ENCODE peak calls at places on chromosome 7, in four cellular contexts. E, D, C and N are unnamed samples.

GRCh38 chr7:130065500-130066152 is 4.7 kb upstream of the KLHDC10 start:
- DNase-seq in D (no peak), C (no peak), E (peak; percentile 72), N (no peak)

GRCh38 chr7:71220210-71220695 is 88.3 kb downstream of the GALNT17 start:
- DNase-seq in D (no peak), C (no peak), E (no peak), N (no peak)

GRCh38 chr7:133941496-133941895 is 185.6 kb upstream of the LRGUK start:
- DNase-seq in D (no peak), C (no peak), E (no peak), N (no peak)

GRCh38 chr7:78197447-78197846 is 398.9 kb downstream of the PHTF2 start:
- DNase-seq in E (no peak), C (no peak), D (no peak), N (no peak)

GRCh38 chr7:70723339-70723738 is 408.6 kb upstream of the GALNT17 start:
- DNase-seq in D (no peak), E (no peak), C (no peak), N (no peak)

GRCh38 chr7:26853788-26854393 is 10.5 kb downstream of the SKAP2 start:
- DNase-seq in C (no peak), E (peak; percentile 14), D (no peak), N (no peak)

GRCh38 chr7:3242398-3242972 is 58.6 kb upstream of the SDK1 start:
- DNase-seq in C (no peak), E (no peak), D (no peak), N (no peak)

GRCh38 chr7:116227678-116228239 is 17.4 kb downstream of the TES start:
- DNase-seq in E (no peak), C (no peak), D (no peak), N (no peak)

GRCh38 chr7:46131916-46132795 is 211.1 kb upstream of the IGFBP3 start:
- DNase-seq in C (peak; percentile 31), E (peak; percentile 43), D (no peak), N (no peak)

GRCh38 chr7:127680983-127681382 is 29.0 kb downstream of the SND1 start:
- DNase-seq in E (no peak), D (no peak), C (no peak), N (no peak)

GRCh38 chr7:33893377-33893776 is 12.0 kb upstream of the BMPER start:
- DNase-seq in C (no peak), E (no peak), D (no peak), N (no peak)

GRCh38 chr7:96067321-96067720 is 254.6 kb downstream of the SLC25A13 start:
- DNase-seq in C (no peak), E (no peak), D (no peak), N (no peak)

GRCh38 chr7:132687981-132688383 is 111.7 kb upstream of the PLXNA4 start:
- DNase-seq in D (no peak), E (no peak), C (no peak), N (no peak)

GRCh38 chr7:24717694-24718320 is 39.5 kb downstream of the GSDME start:
- DNase-seq in D (no peak), C (no peak), E (no peak), N (no peak)
- TF ChIP-seq ELF4 in D (no peak), C (no peak), E (no peak), N (no peak)

GRCh38 chr7:92915348-92915747 is 79.0 kb upstream of the CDK6 start:
- DNase-seq in C (no peak), D (no peak), E (no peak), N (no peak)
- TF ChIP-seq ELF4 in C (no peak), D (no peak), E (no peak), N (no peak)

DNA sequence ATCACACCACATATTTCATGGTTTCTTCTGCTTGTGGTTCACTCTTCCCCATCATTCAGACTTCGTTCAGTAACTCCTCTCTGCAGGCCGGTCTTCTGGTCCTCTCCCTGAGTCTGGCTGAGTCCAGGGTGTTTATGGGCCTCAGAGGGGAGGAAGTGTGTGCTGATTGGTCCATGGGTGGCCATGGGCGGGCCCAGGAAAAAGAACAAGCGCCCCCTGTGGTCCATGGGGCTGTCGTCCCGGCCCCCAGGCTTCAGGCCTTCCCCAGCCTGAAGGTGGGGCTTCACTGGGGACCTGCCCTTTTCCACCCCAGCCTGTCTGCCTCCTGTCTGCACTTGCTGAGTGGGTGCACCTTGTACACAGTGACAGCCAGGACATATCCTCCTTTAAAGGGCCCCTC is 123.7 kb downstream of the VIPR2 start:
- DNase-seq in D (peak; percentile 73), E (peak; percentile 54), C (peak; percentile 81), N (no peak)
- TF ChIP-seq ELF4 in D (no peak), E (no peak), C (no peak), N (no peak)

GRCh38 chr7:28072876-28073514 is 107.6 kb downstream of the JAZF1 start:
- DNase-seq in E (no peak), C (no peak), D (no peak), N (no peak)
- TF ChIP-seq ELF4 in E (no peak), C (no peak), D (no peak), N (no peak)

GRCh38 chr7:19561121-19561805 is 147.6 kb downstream of the POLR1F start:
- DNase-seq in E (no peak), C (no peak), D (no peak), N (no peak)

GRCh38 chr7:19565602-19566001 is 143.2 kb downstream of the POLR1F start:
- DNase-seq in D (no peak), C (no peak), E (no peak), N (no peak)

GRCh38 chr7:19558527-19558926 is 150.3 kb downstream of the POLR1F start:
- DNase-seq in E (no peak), C (no peak), D (no peak), N (no peak)

GRCh38 chr7:19557726-19558470 is 150.9 kb downstream of the POLR1F start:
- DNase-seq in C (no peak), E (no peak), D (no peak), N (no peak)

DNA sequence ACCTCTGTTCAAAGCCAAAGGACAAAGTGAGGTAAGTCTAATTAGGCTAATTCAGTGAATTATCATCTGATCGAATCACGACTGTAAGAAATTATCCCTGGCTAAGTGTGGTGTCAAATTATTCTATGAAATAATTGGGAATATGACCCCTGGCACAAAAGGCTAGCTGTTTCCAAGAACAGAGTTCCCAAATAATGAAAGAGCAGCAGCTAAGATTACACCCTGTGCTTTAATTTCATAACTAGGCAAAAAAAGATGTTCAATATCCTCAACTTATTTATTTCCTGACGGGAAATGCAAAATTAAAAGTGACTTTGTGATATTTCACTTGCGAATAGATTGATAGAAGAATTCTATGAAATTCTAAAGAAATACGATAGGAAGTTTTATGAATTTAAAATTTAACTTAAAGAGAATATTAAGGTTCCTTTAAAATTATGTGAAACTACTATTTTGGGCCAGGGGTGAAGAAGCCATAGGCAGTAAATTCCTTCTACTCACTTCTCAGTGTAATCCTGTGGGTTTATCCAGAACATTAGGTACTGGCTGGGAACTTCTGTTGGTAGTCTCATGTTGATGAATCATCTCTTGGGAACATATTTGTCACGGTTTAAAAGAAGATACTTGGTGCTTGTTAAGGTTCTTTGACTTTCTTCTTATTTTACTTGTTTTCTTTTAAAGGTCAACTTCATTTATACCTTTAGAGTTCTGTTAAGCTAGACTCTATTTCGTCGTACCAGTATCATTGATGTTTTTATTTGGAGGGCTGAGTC is 148.5 kb downstream of the POLR1F start:
- DNase-seq in E (no peak), C (no peak), D (no peak), N (no peak)
- TF ChIP-seq ELF4 in E (no peak), C (no peak), D (no peak), N (no peak)

GRCh38 chr7:137881607-137882260 is 35.0 kb upstream of the DGKI start:
- DNase-seq in E (no peak), D (no peak), C (no peak), N (no peak)

GRCh38 chr7:137880432-137880831 is 33.7 kb upstream of the DGKI start:
- DNase-seq in E (no peak), D (no peak), C (no peak), N (no peak)

GRCh38 chr7:137882806-137883205 is 36.0 kb upstream of the DGKI start:
- DNase-seq in C (no peak), D (no peak), E (no peak), N (no peak)

GRCh38 chr7:137879357-137880158 is 32.8 kb upstream of the DGKI start:
- DNase-seq in C (peak; percentile 20), D (no peak), E (no peak), N (no peak)

GRCh38 chr7:137882261-137882668 is 35.5 kb upstream of the DGKI start:
- DNase-seq in D (peak; percentile 60), E (no peak), C (no peak), N (no peak)
- TF ChIP-seq ELF4 in D (no peak), E (no peak), C (no peak), N (no peak)

GRCh38 chr7:85125160-85125559 is 61.7 kb downstream of the SEMA3D start:
- DNase-seq in C (no peak), D (no peak), E (no peak), N (no peak)

GRCh38 chr7:85126383-85126782 is 60.5 kb downstream of the SEMA3D start:
- DNase-seq in E (no peak), D (no peak), C (no peak), N (no peak)

GRCh38 chr7:85119934-85120333 is 66.9 kb downstream of the SEMA3D start:
- DNase-seq in D (no peak), E (no peak), C (no peak), N (no peak)

GRCh38 chr7:85130702-85131101 is 56.2 kb downstream of the SEMA3D start:
- DNase-seq in D (no peak), E (no peak), C (no peak), N (no peak)

DNA sequence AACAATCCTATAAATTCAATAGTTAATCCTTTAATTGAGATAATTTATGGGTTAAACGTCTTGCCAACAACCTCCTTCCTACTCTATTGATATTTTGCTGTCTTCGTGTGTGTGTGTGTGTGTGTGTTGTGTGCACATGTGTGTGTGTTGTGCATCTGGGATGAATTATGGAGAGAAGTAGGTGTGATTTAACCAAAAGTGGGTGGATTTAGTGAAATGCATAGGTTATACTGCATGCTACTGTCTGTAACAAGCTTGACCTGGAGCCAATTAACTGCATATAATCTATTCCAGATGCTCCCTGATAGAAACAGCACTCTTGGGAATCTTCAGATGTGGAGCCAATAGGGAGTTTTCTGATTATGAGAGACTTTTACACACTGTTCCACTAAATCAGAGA is 61.2 kb downstream of the SEMA3D start:
- DNase-seq in E (no peak), C (no peak), D (no peak), N (no peak)
- TF ChIP-seq ELF4 in E (no peak), C (no peak), D (no peak), N (no peak)